ENCODE peak calls at places on chromosomes 11 and 22, in nine cellular contexts. J, I, R, U, L, Z, F, E and D are unnamed samples. For H3K9me3 and H3K4me1, the result is how much of the 10 kb centered on the place peaks cover.

GRCh38 chr11:35717043-35717442 is 54.5 kb downstream of the TRIM44 start:
- DNase-seq in J (no peak), I (no peak), R (no peak), U (no peak), L (no peak), Z (no peak), F (no peak), E (no peak), D (no peak)

GRCh38 chr11:111540114-111540920 is at the start of gene LAYN:
- DNase-seq in J (peak), I (peak), R (peak), U (peak), L (peak), Z (peak), F (no peak), E (peak), D (no peak)

GRCh38 chr11:116033931-116034553 is 529.8 kb upstream of the CADM1 start:
- DNase-seq in J (no peak), I (no peak), R (no peak), U (no peak), L (no peak), Z (no peak), F (no peak), E (no peak), D (no peak)

GRCh38 chr11:125910450-125910849 is 6.1 kb downstream of the DDX25 start:
- DNase-seq in J (no peak), I (no peak), R (no peak), U (no peak), L (no peak), Z (no peak), F (no peak), E (no peak), D (no peak)

GRCh38 chr11:61922539-61922938 is 5.2 kb upstream of the RAB3IL1 start:
- DNase-seq in J (peak), I (peak), R (peak), U (no peak), L (no peak), Z (no peak), F (no peak), E (peak), D (peak)

GRCh38 chr11:11735586-11735985 is 106.2 kb upstream of the USP47 start:
- DNase-seq in J (no peak), I (no peak), R (no peak), U (no peak), L (no peak), Z (no peak), F (no peak), E (no peak), D (no peak)

GRCh38 chr11:130247289-130247688 is 67.4 kb downstream of the ZBTB44 start:
- DNase-seq in J (no peak), I (no peak), R (no peak), U (no peak), L (no peak), Z (no peak), F (no peak), E (no peak), D (no peak)

GRCh38 chr22:43308451-43309235 is 34.5 kb downstream of the SCUBE1 start:
- DNase-seq in J (no peak), I (no peak), R (no peak), U (no peak), L (no peak), Z (no peak), F (no peak), E (peak), D (no peak)

GRCh38 chr22:29044657-29045176 is 16.9 kb downstream of the C22orf31 start:
- DNase-seq in J (peak), I (no peak), R (no peak), U (no peak), L (no peak), Z (no peak), F (no peak), E (peak), D (no peak)

GRCh38 chr11:74268451-74268850 is 43.0 kb downstream of the P4HA3 start:
- DNase-seq in J (no peak), I (no peak), R (no peak), U (no peak), L (no peak), Z (no peak), F (no peak), E (no peak), D (no peak)

GRCh38 chr11:15342163-15342562 is 227.4 kb downstream of the INSC start:
- DNase-seq in J (no peak), I (no peak), R (no peak), U (no peak), L (no peak), Z (no peak), F (no peak), E (no peak), D (no peak)

GRCh38 chr11:70111269-70112016 is 33.3 kb downstream of the ANO1 start:
- DNase-seq in J (peak), I (peak), R (peak), U (peak), L (no peak), Z (no peak), F (peak), E (peak), D (peak)

GRCh38 chr11:43360361-43361032 is 1.8 kb downstream of the TTC17 start:
- DNase-seq in J (no peak), I (no peak), R (no peak), U (no peak), L (no peak), Z (no peak), F (no peak), E (peak), D (no peak)

GRCh38 chr11:9264381-9265210 is 554 bp downstream of the DENND5A start:
- DNase-seq in J (peak), I (peak), R (peak), U (peak), L (peak), Z (peak), F (peak), E (peak), D (peak)

DNA sequence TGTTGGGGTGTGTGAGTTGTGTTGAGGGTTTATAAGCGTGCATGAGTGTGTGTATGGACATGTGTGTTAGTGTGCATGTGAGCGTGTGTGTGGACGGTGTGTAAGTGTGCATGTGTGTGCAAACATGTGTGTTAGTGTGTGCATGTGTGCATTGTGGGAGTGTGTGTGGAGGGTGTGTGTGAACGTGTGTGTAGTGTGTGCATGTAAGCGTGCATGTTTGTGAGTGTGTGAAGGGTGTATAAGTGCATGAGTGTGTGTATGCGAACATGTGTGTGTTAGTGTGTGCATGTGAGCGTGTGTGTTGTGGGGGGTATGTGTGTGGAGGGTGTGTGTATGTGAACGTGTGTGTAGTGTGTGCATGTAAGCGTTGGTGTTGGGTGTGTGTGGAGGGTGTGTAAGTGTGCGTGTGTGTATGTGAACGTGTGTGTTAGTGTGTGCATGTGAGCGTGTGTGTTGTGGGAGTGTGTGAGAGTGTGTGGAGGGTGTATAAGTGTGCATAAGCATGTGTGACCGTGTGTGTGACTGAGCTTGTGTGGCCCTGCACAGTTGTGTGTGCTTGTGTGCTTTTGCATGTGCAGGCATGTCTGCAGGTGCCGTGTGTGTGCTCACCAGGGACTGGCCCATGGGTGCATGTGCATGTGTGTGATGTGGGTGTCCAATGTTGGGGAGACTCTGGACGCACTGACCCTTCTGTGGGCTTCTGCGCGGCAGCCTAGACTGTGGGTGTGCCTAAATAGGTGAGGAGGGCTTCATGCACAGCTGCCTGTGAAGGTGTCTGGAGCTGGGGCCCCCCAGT is 866.2 kb downstream of the TBC1D22A start:
- DNase-seq in J (no peak), I (no peak), R (no peak), U (no peak), L (no peak), Z (no peak), F (no peak), E (no peak), D (peak)
- H3K9me3 ChIP-seq in J (under half), I (under half), R (under half), U (under half), L (under half), Z (under half), F (under half), E (half or more), D (under half)

GRCh38 chr11:32434116-32434386 is 1.3 kb downstream of the WT1 start:
- DNase-seq in J (no peak), I (no peak), R (no peak), U (no peak), L (no peak), Z (no peak), F (no peak), E (no peak), D (no peak)

GRCh38 chr11:32435511-32435946 is at the start of gene WT1:
- DNase-seq in J (no peak), I (peak), R (peak), U (peak), L (no peak), Z (no peak), F (peak), E (no peak), D (no peak)

GRCh38 chr11:32434387-32435151 is 770 bp downstream of the WT1 start:
- DNase-seq in J (no peak), I (peak), R (peak), U (no peak), L (no peak), Z (no peak), F (peak), E (no peak), D (no peak)

GRCh38 chr11:32435947-32436750 is 810 bp upstream of the WT1 start:
- DNase-seq in J (no peak), I (no peak), R (no peak), U (no peak), L (no peak), Z (no peak), F (no peak), E (no peak), D (no peak)

GRCh38 chr11:32435152-32435480 is 223 bp downstream of the WT1 start:
- DNase-seq in J (no peak), I (no peak), R (no peak), U (no peak), L (no peak), Z (no peak), F (peak), E (no peak), D (no peak)
- H3K4me1 ChIP-seq in J (under half), I (under half), R (under half), U (under half), L (under half), Z (under half), F (under half), E (under half), D (under half)

GRCh38 chr22:39242809-39243442 is 1.9 kb downstream of the PDGFB start:
- DNase-seq in J (no peak), I (no peak), R (no peak), U (no peak), L (peak), Z (no peak), F (no peak), E (no peak), D (no peak)
- H3K4me3 ChIP-seq in J (no peak), I (peak), R (peak), U (peak), L (peak), Z (peak), F (peak), E (peak), D (peak)

GRCh38 chr11:29029452-29029851 is 921.3 kb downstream of the METTL15 start:
- DNase-seq in J (no peak), I (no peak), R (no peak), U (no peak), L (no peak), Z (no peak), F (no peak), E (no peak), D (no peak)
- H3K9me3 ChIP-seq in J (under half), I (under half), R (under half), U (under half), L (under half), Z (under half), F (half or more), E (under half), D (under half)

GRCh38 chr11:84480151-84480550 is 1147.0 kb downstream of the DLG2 start:
- DNase-seq in J (no peak), I (no peak), R (no peak), U (no peak), L (no peak), Z (no peak), F (no peak), E (no peak), D (no peak)
- H3K4me1 ChIP-seq in J (under half), I (under half), R (under half), U (under half), L (under half), Z (under half), F (under half), E (under half), D (under half)